ENCODE peak calls at places on chromosomes 11 and 22, in seven cellular contexts. L is lower lobe of right lung; N is CD4-positive, alpha-beta memory T cell; P is effector memory CD4-positive, alpha-beta T cell; M is cardiac muscle cell; H is pancreas; B is transverse colon. O is an unnamed sample. For H3K9me3, the result is how much of the 10 kb centered on the place peaks cover.

GRCh38 chr11:17828311-17828751 is 93.8 kb downstream of the KCNC1 start:
- DNase-seq in L (peak), N (no peak), P (no peak), M (no peak), H (no peak), B (peak), O (no peak)

GRCh38 chr11:132874638-132875037 is 657.7 kb downstream of the OPCML start:
- DNase-seq in L (no peak), N (no peak), P (no peak), M (no peak), H (no peak), B (no peak), O (no peak)

GRCh38 chr22:36191106-36191836 is 10.3 kb downstream of the APOL4 start:
- DNase-seq in L (no peak), N (no peak), P (no peak), M (no peak), H (no peak), B (peak), O (no peak)

GRCh38 chr11:120336641-120337132 is 474 bp downstream of the ARHGEF12 start:
- DNase-seq in L (peak), N (peak), P (peak), M (no peak), H (no peak), B (peak), O (no peak)

GRCh38 chr11:67230886-67231285 is 35.4 kb upstream of the GRK2 start:
- DNase-seq in L (no peak), N (no peak), P (no peak), M (no peak), H (no peak), B (no peak), O (no peak)

GRCh38 chr22:34975721-34976120 is 90.2 kb upstream of the ISX start:
- DNase-seq in L (no peak), N (no peak), P (no peak), M (no peak), H (no peak), B (no peak), O (no peak)

GRCh38 chr11:48170840-48171233 is 45.8 kb upstream of the OR4B1 start:
- DNase-seq in L (no peak), N (no peak), P (no peak), M (no peak), H (no peak), B (no peak), O (no peak)

GRCh38 chr11:79150966-79151365 is 289.9 kb downstream of the TENM4 start:
- DNase-seq in L (no peak), N (no peak), P (no peak), M (no peak), H (no peak), B (no peak), O (no peak)

GRCh38 chr11:118398797-118399564 is 2.4 kb upstream of the ATP5MG start:
- DNase-seq in L (no peak), N (peak), P (peak), M (no peak), H (no peak), B (no peak), O (peak)

GRCh38 chr11:86197448-86197847 is 47.1 kb upstream of the EED start:
- DNase-seq in L (no peak), N (no peak), P (no peak), M (no peak), H (no peak), B (no peak), O (no peak)

GRCh38 chr11:5036671-5037070 is 9.7 kb upstream of the OR52J3 start:
- DNase-seq in L (no peak), N (no peak), P (no peak), M (peak), H (no peak), B (no peak), O (no peak)

GRCh38 chr11:92455221-92455790 is 230.7 kb downstream of the FAT3 start:
- DNase-seq in L (no peak), N (no peak), P (no peak), M (no peak), H (no peak), B (no peak), O (no peak)

GRCh38 chr11:77865805-77866204 is 44.9 kb downstream of the AAMDC start:
- DNase-seq in L (no peak), N (no peak), P (no peak), M (no peak), H (no peak), B (no peak), O (no peak)

GRCh38 chr11:72406536-72407507 is 27.5 kb downstream of the CLPB start:
- DNase-seq in L (no peak), N (no peak), P (no peak), M (no peak), H (no peak), B (no peak), O (no peak)

GRCh38 chr22:38796262-38796957 is 2.5 kb upstream of the DNAL4 start:
- DNase-seq in L (no peak), N (no peak), P (no peak), M (no peak), H (no peak), B (no peak), O (no peak)

GRCh38 chr11:102367364-102367763 is 20.4 kb downstream of the BIRC2 start:
- DNase-seq in L (no peak), N (peak), P (no peak), M (no peak), H (no peak), B (no peak), O (no peak)

GRCh38 chr11:10459029-10459970 is 4.2 kb downstream of the AMPD3 start:
- DNase-seq in L (no peak), N (peak), P (peak), M (peak), H (no peak), B (no peak), O (peak)

GRCh38 chr11:64444838-64445441 is 86.0 kb downstream of the RPS6KA4 start:
- DNase-seq in L (no peak), N (no peak), P (no peak), M (no peak), H (no peak), B (no peak), O (no peak)

GRCh38 chr11:225734-226453 is 10.2 kb downstream of the SIRT3 start:
- DNase-seq in L (no peak), N (no peak), P (no peak), M (no peak), H (no peak), B (no peak), O (no peak)

GRCh38 chr11:123235687-123236261 is 40.7 kb upstream of the CLMP start:
- DNase-seq in L (no peak), N (no peak), P (no peak), M (no peak), H (no peak), B (no peak), O (no peak)

GRCh38 chr11:38723361-38723760 is 2125.3 kb upstream of the RAG2 start:
- DNase-seq in L (no peak), N (no peak), P (no peak), M (no peak), H (no peak), B (no peak), O (no peak)

GRCh38 chr11:123560001-123560400 is 94.4 kb downstream of the SCN3B start:
- DNase-seq in L (no peak), N (no peak), P (no peak), M (no peak), H (peak), B (no peak), O (no peak)

GRCh38 chr22:43749473-43749872 is 62.6 kb downstream of the EFCAB6 start:
- DNase-seq in L (no peak), N (no peak), P (no peak), M (no peak), H (no peak), B (no peak), O (no peak)

GRCh38 chr11:117836077-117836960 is 11.8 kb upstream of the FXYD2 start:
- DNase-seq in L (peak), N (no peak), P (no peak), M (no peak), H (no peak), B (peak), O (no peak)

GRCh38 chr11:127157225-127157624 is 156.7 kb upstream of the KIRREL3 start:
- DNase-seq in L (no peak), N (no peak), P (no peak), M (no peak), H (no peak), B (no peak), O (no peak)

GRCh38 chr11:78832226-78832947 is 257.7 kb upstream of the NARS2 start:
- DNase-seq in L (no peak), N (no peak), P (no peak), M (no peak), H (no peak), B (no peak), O (no peak)

GRCh38 chr11:106457727-106458126 is 380.3 kb downstream of the AASDHPPT start:
- DNase-seq in L (no peak), N (no peak), P (no peak), M (no peak), H (no peak), B (no peak), O (no peak)

GRCh38 chr11:9664276-9665171 is 647 bp downstream of the SWAP70 start:
- DNase-seq in L (peak), N (peak), P (no peak), M (peak), H (peak), B (peak), O (no peak)

GRCh38 chr22:31079095-31079642 is 1.9 kb upstream of the SMTN start:
- DNase-seq in L (no peak), N (no peak), P (no peak), M (no peak), H (peak), B (peak), O (no peak)

GRCh38 chr11:31967404-31967950 is 123.4 kb upstream of the RCN1 start:
- DNase-seq in L (no peak), N (no peak), P (no peak), M (no peak), H (no peak), B (no peak), O (no peak)

GRCh38 chr11:70650075-70650909 is 252.0 kb downstream of the CTTN start:
- DNase-seq in L (peak), N (peak), P (peak), M (peak), H (peak), B (peak), O (peak)

GRCh38 chr22:45777046-45777851 is 105.6 kb downstream of the ATXN10 start:
- DNase-seq in L (no peak), N (no peak), P (no peak), M (no peak), H (no peak), B (no peak), O (no peak)

GRCh38 chr11:64582885-64583284 is 8.1 kb upstream of the SLC22A12 start:
- DNase-seq in L (peak), N (no peak), P (no peak), M (no peak), H (no peak), B (no peak), O (no peak)

GRCh38 chr11:33116535-33116934 is 44.7 kb downstream of the CSTF3 start:
- DNase-seq in L (no peak), N (no peak), P (no peak), M (no peak), H (no peak), B (no peak), O (no peak)

GRCh38 chr11:79340535-79340934 is 100.3 kb downstream of the TENM4 start:
- DNase-seq in L (no peak), N (no peak), P (no peak), M (no peak), H (no peak), B (no peak), O (no peak)

DNA sequence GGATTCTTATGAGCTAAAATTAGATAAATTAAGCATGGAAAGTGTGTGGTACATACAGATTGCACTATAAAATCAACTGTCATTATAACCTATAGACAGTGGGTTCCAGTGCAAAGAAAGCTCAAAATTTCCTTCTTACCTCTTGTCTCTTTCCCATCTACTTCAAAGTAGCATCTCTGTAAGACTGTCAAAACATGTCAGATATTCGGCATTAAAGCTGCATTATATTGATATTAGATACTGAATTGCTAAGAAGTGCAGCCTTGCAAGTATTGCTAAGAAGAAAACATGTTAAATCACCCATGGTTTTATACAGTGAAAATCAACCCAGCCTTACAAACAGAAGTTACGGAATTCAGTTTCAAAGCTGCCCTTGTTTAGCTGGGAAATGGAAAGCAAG is 849.8 kb upstream of the FAT3 start:
- DNase-seq in L (no peak), N (no peak), P (no peak), M (no peak), H (no peak), B (no peak), O (no peak)
- H3K9me3 ChIP-seq in L (under half), N (under half), P (under half), M (under half), H (under half), B (under half), O (under half)

DNA sequence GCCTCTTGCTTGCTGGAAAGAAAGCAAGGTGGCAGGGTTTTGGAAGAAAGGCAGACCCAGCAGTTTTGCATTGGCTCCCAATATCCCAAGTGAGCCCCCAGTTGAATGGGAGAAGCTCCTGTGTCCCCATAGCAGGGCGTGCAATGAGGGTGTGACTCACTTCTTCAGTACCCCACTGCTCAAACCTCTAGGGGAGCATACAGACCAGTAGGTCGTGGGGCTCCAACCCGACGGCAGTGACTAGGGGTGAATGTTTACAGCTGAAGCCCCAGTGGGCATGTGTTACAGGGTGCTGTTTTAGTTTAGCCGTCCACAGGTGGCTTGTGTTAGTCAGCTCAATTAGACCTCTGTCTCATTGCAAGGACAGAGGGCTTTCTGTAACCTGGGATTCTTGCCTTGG is 564.5 kb upstream of the CNTN5 start:
- DNase-seq in L (no peak), N (no peak), P (no peak), M (no peak), H (no peak), B (no peak), O (no peak)
- H3K9me3 ChIP-seq in L (under half), N (under half), P (under half), M (under half), H (under half), B (under half), O (under half)

GRCh38 chr11:8062781-8063257 is 18.2 kb upstream of the TUB start:
- DNase-seq in L (no peak), N (no peak), P (no peak), M (no peak), H (no peak), B (no peak), O (no peak)

GRCh38 chr11:8061555-8062428 is 19.2 kb upstream of the TUB start:
- DNase-seq in L (no peak), N (no peak), P (no peak), M (no peak), H (no peak), B (no peak), O (no peak)

GRCh38 chr11:8059571-8060011 is 21.4 kb upstream of the TUB start:
- DNase-seq in L (no peak), N (no peak), P (no peak), M (no peak), H (no peak), B (no peak), O (no peak)

GRCh38 chr11:8060146-8060719 is 20.8 kb upstream of the TUB start:
- DNase-seq in L (no peak), N (no peak), P (no peak), M (no peak), H (no peak), B (no peak), O (no peak)

GRCh38 chr11:8060801-8061554 is 20.0 kb upstream of the TUB start:
- DNase-seq in L (no peak), N (no peak), P (no peak), M (no peak), H (no peak), B (no peak), O (no peak)
- H3K9me3 ChIP-seq in L (under half), N (under half), P (under half), M (under half), H (under half), B (under half), O (under half)

GRCh38 chr11:76292583-76293188 is 86.4 kb upstream of the WNT11 start:
- DNase-seq in L (no peak), N (no peak), P (no peak), M (no peak), H (no peak), B (no peak), O (no peak)
- H3K9me3 ChIP-seq in L (under half), N (under half), P (under half), M (under half), H (under half), B (under half), O (under half)

DNA sequence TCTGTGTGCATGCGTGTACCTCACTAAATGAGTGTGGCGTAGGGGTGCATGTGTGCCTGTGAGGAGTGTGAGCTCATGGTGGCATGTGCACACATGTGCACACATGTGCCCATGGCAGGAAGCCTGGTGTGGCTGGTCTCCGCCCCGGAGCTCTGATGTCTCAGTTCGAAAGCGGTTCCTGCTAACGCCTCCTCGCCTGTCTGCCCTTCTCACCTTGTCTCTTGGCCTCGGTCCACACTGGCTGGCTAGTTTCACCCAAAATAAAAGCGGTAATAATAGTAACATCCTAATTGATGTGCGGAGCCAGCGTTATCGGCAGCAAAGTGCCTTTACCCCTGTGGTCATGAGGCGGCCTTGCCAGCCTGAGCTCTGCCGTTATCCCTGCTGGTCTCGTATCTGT is 1190.4 kb downstream of the BRD1 start:
- DNase-seq in L (no peak), N (no peak), P (no peak), M (no peak), H (no peak), B (no peak), O (no peak)
- H3K9me3 ChIP-seq in L (under half), N (under half), P (under half), M (under half), H (under half), B (under half), O (under half)

GRCh38 chr22:27345681-27346080 is 455.9 kb downstream of the MN1 start:
- DNase-seq in L (no peak), N (no peak), P (no peak), M (peak), H (no peak), B (no peak), O (no peak)
- H3K9me3 ChIP-seq in L (under half), N (under half), P (under half), M (under half), H (under half), B (under half), O (under half)